ENCODE peak calls at places on chromosomes 7 and 10, in five cellular contexts. H is pancreas, O is astrocyte, P is breast epithelium, S is NB4. A is an unnamed sample.

GRCh38 chr7:49852619-49853462 is 79.4 kb downstream of the VWC2 start:
- DNase-seq in H (peak), O (peak), P (no peak), S (peak), A (peak)

GRCh38 chr10:130358981-130359650 is 222.9 kb downstream of the GLRX3 start:
- DNase-seq in H (no peak), O (no peak), P (no peak), S (no peak), A (no peak)

GRCh38 chr10:60237977-60238376 is 151.7 kb downstream of the ANK3 start:
- DNase-seq in H (no peak), O (peak), P (no peak), S (peak), A (peak)

GRCh38 chr7:17713584-17713983 is 226.7 kb downstream of the SNX13 start:
- DNase-seq in H (no peak), O (no peak), P (no peak), S (no peak), A (no peak)

GRCh38 chr10:26472440-26472778 is 34.3 kb downstream of the APBB1IP start:
- DNase-seq in H (no peak), O (no peak), P (no peak), S (no peak), A (no peak)

GRCh38 chr7:28697898-28698563 is 260.1 kb downstream of the TRIL start:
- DNase-seq in H (no peak), O (peak), P (no peak), S (no peak), A (no peak)

GRCh38 chr10:100662067-100662466 is 83.3 kb upstream of the PAX2 start:
- DNase-seq in H (no peak), O (no peak), P (no peak), S (no peak), A (no peak)

GRCh38 chr10:95571390-95571789 is 10.2 kb upstream of the SORBS1 start:
- DNase-seq in H (no peak), O (no peak), P (no peak), S (no peak), A (no peak)

GRCh38 chr7:99127636-99128035 is 16.3 kb downstream of the SMURF1 start:
- DNase-seq in H (no peak), O (no peak), P (no peak), S (no peak), A (no peak)

GRCh38 chr10:48406204-48406603 is 99.7 kb downstream of the MAPK8 start:
- DNase-seq in H (no peak), O (peak), P (no peak), S (peak), A (no peak)

GRCh38 chr10:5971886-5972285 is 5.5 kb downstream of the IL15RA start:
- DNase-seq in H (no peak), O (no peak), P (peak), S (peak), A (no peak)
- H3K4me3 ChIP-seq in H (no peak), O (no peak), P (no peak), S (no peak), A (no peak)

GRCh38 chr7:128351296-128352123 is 7.8 kb upstream of the RBM28 start:
- DNase-seq in H (no peak), O (no peak), P (no peak), S (no peak), A (no peak)
- H3K4me3 ChIP-seq in H (no peak), O (no peak), P (peak), S (no peak), A (no peak)

GRCh38 chr10:21171936-21172773 is 275.0 kb upstream of the NEBL start:
- DNase-seq in H (no peak), O (no peak), P (peak), S (no peak), A (no peak)
- H3K4me3 ChIP-seq in H (peak), O (peak), P (peak), S (no peak), A (no peak)

GRCh38 chr10:29860159-29860558 is 199.2 kb downstream of the JCAD start:
- DNase-seq in H (no peak), O (peak), P (no peak), S (peak), A (no peak)

GRCh38 chr10:29856295-29856694 is 203.1 kb downstream of the JCAD start:
- DNase-seq in H (no peak), O (no peak), P (no peak), S (no peak), A (no peak)

GRCh38 chr10:29859521-29860130 is 199.8 kb downstream of the JCAD start:
- DNase-seq in H (no peak), O (peak), P (no peak), S (no peak), A (no peak)

GRCh38 chr10:29858352-29859267 is 200.8 kb downstream of the JCAD start:
- DNase-seq in H (peak), O (peak), P (peak), S (peak), A (no peak)

GRCh38 chr10:29857843-29858242 is 201.5 kb downstream of the JCAD start:
- DNase-seq in H (no peak), O (no peak), P (no peak), S (no peak), A (no peak)
- H3K4me3 ChIP-seq in H (no peak), O (no peak), P (no peak), S (no peak), A (no peak)

GRCh38 chr10:51244308-51244707 is 170.0 kb downstream of the PRKG1 start:
- DNase-seq in H (no peak), O (peak), P (no peak), S (no peak), A (no peak)
- H3K4me3 ChIP-seq in H (no peak), O (no peak), P (no peak), S (no peak), A (no peak)

GRCh38 chr7:117132385-117133120 is 179.3 kb downstream of the ST7 start:
- DNase-seq in H (no peak), O (peak), P (no peak), S (no peak), A (no peak)
- H3K4me3 ChIP-seq in H (no peak), O (no peak), P (no peak), S (no peak), A (no peak)

DNA sequence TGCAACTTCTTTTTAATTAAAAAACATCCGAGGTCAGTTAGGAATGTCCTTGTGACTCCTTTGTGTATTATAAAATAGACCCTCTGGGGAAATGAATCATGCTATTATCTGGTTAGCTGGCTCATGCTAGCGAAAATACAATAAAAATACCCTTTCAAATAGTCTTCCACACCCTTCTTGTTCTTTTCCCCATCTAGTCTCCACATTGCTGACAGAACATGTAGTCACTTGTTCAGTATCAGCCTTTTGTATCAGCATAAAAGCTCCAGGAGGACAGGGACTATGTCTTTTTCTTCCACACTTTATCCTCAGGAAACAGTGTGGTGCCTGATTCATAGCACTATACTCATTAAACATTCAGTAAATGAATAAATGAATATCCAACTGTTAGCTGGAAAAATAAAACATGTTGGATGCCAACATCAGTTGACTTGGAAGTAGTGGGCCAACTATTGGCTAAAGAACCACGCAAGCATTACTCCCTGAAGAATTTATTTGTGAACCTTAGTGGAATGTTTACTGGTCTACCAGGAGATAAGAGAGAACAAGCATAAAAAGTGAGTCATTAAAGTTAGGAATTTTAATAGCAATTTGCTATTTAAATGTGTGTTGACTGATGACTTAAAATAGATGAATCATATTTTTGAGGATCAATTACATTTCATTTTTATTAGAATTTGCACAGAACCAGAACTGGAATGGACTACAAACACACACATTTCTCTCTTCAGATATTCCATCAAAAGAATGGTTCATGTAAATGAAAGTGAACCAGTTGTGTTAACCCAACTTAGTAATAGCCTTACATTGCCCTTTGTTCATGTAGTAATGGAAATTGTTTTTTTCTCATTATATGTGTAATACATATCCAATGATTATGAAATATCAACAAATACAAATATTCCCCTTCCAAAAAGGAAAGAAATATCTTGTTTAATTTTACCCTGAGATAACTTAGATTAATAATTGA is 129.6 kb downstream of the DKK1 start:
- DNase-seq in H (no peak), O (peak), P (no peak), S (no peak), A (no peak)
- H3K4me3 ChIP-seq in H (no peak), O (no peak), P (no peak), S (no peak), A (no peak)

GRCh38 chr10:24723386-24723787 is 300 bp downstream of the ARHGAP21 start:
- DNase-seq in H (peak), O (no peak), P (no peak), S (no peak), A (no peak)
- H3K4me3 ChIP-seq in H (peak), O (peak), P (peak), S (no peak), A (no peak)

DNA sequence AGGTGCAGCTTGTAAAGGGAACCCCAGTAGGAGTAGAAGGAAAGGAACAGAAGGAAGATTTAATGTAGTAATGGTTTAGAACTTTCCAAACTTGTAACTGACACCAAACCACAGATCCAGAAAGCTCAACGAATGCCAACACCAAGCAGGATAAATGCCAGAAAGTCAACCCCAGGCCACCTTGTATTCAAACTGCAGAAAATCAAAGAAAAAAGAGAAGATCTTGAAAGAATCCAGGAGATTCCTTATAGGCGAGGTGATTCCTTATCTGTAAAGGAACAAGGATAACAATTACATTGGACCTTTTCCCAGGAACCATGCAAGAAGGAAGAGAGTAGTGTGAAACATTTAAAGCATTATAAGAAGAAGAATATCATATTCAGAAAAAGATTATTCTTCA is 93.6 kb downstream of the NKX6-2 start:
- DNase-seq in H (no peak), O (peak), P (no peak), S (no peak), A (no peak)
- H3K4me3 ChIP-seq in H (no peak), O (no peak), P (no peak), S (no peak), A (no peak)

A was measured in Karpas-422.